ENCODE peak calls at places on chromosomes 6 and 20, in ten cellular contexts. I is AG10803, N is choroid plexus epithelial cell, T is OCI-LY7, C is BJ, Q is psoas muscle, U is neural crest cell, D is AG09309, S is cardiac fibroblast, Y is H9. J is an unnamed sample.

GRCh38 chr20:57627972-57628650 is 7.9 kb upstream of the ZBP1 start:
- DNase-seq in D (peak; percentile 10), Q (no peak), N (peak; percentile 81), I (peak; percentile 62), Y (no peak), T (peak; percentile 79), S (peak; percentile 77), U (no peak), C (no peak), J (peak; percentile 13)

GRCh38 chr20:46127396-46128010 is 9.4 kb downstream of the CD40 start:
- DNase-seq in I (no peak), Y (peak; percentile 16), U (no peak), S (no peak), C (no peak), Q (no peak), N (no peak), T (no peak), D (no peak), J (no peak)

GRCh38 chr6:87848616-87849015 is 146.6 kb upstream of the AKIRIN2 start:
- DNase-seq in U (no peak), Q (no peak), T (no peak), N (peak; percentile 28), Y (no peak), C (no peak), S (peak; percentile 42), D (no peak), I (no peak), J (no peak)

GRCh38 chr6:164108869-164109769 is 694.6 kb downstream of the QKI start:
- DNase-seq in Q (peak; percentile 92), T (no peak), I (peak; percentile 45), Y (no peak), D (no peak), C (no peak), U (no peak), N (peak; percentile 24), S (peak; percentile 57), J (no peak)

GRCh38 chr20:43691928-43692524 is 25.1 kb downstream of the MYBL2 start:
- DNase-seq in I (peak; percentile 36), N (peak; percentile 57), S (peak; percentile 56), D (peak; percentile 13), C (no peak), Y (peak; percentile 66), U (peak; percentile 58), Q (peak; percentile 21), T (peak; percentile 76), J (peak; percentile 25)

GRCh38 chr6:30060982-30061765 is at the start of gene POLR1H:
- DNase-seq in C (peak; percentile 62), N (peak; percentile 96), I (peak; percentile 94), T (peak; percentile 96), S (peak; percentile 97), D (peak; percentile 79), Y (peak; percentile 94), U (peak; percentile 78), Q (peak; percentile 92), J (peak; percentile 94)

GRCh38 chr6:158414900-158415299 is 102.6 kb downstream of the TULP4 start:
- DNase-seq in Y (no peak), T (no peak), U (no peak), S (peak; percentile 87), D (no peak), Q (no peak), C (peak; percentile 5), N (peak; percentile 83), I (peak; percentile 42), J (peak; percentile 15)

GRCh38 chr20:14522595-14522994 is 185.2 kb upstream of the FLRT3 start:
- DNase-seq in Q (no peak), U (no peak), N (no peak), T (no peak), I (no peak), D (no peak), Y (no peak), S (no peak), C (no peak), J (no peak)

GRCh38 chr6:113489946-113490345 is 367.2 kb upstream of the MARCKS start:
- DNase-seq in C (peak; percentile 27), Y (no peak), Q (no peak), U (no peak), S (no peak), N (no peak), D (peak; percentile 68), T (no peak), I (peak; percentile 73), J (no peak)

GRCh38 chr6:113486172-113486571 is 371.0 kb upstream of the MARCKS start:
- DNase-seq in N (no peak), Y (no peak), Q (no peak), C (no peak), S (no peak), I (no peak), D (no peak), T (no peak), U (no peak), J (no peak)

GRCh38 chr6:113488061-113488460 is 369.1 kb upstream of the MARCKS start:
- DNase-seq in S (peak; percentile 28), I (no peak), D (no peak), C (no peak), Y (no peak), T (no peak), Q (no peak), N (peak; percentile 40), U (no peak), J (peak; percentile 17)

GRCh38 chr6:113490356-113490755 is 366.8 kb upstream of the MARCKS start:
- DNase-seq in C (no peak), U (no peak), S (no peak), I (no peak), Q (no peak), N (no peak), Y (no peak), T (no peak), D (no peak), J (no peak)

GRCh38 chr6:113488812-113489685 is 368.1 kb upstream of the MARCKS start:
- DNase-seq in U (no peak), C (no peak), S (no peak), Y (no peak), N (peak; percentile 28), D (no peak), I (peak; percentile 31), T (no peak), Q (no peak), J (no peak)
- TF ChIP-seq CTCF in U (no peak), C (no peak), S (peak; percentile 7), Y (peak; percentile 79), N (peak; percentile 40), D (no peak), I (peak; percentile 13), T (peak; percentile 64), Q (no peak), J (peak; percentile 59)

DNA sequence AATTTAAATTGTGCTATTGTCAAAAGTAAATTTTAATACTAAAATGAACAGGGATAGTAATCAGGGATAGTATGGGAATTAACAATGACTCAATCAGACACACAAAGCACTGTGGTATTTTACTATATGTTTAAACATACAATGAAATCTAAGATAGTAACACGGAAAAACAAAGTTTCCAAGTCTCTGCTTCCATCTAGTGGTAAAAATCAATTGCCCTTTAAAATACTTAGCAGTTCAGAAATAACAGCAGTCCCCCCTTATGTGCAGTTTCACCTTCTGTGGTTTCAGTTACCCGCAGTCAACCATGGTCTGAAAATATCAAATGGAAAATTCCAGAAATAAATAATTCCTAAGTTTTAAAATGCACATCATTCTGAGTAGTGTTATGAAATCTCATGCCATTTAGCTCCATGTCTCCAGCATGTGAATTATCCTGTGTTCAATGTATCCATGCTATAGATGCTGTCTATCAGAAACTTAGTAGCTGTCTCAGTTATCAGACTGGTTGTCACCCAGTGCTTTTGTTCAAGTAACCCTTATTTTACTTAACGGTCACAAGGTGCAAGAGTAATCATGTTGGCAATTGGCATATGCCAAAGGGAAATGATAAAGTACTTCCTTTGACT is 58.5 kb downstream of the AHI1 start:
- DNase-seq in T (peak; percentile 73), U (no peak), S (peak; percentile 46), D (no peak), Q (no peak), N (peak; percentile 53), C (no peak), Y (no peak), I (no peak), J (peak; percentile 12)
- TF ChIP-seq CTCF in T (peak; percentile 95), U (peak; percentile 61), S (peak; percentile 53), D (peak; percentile 42), Q (peak; percentile 16), N (peak; percentile 62), C (peak; percentile 53), Y (peak; percentile 75), I (peak; percentile 48), J (peak; percentile 80)

DNA sequence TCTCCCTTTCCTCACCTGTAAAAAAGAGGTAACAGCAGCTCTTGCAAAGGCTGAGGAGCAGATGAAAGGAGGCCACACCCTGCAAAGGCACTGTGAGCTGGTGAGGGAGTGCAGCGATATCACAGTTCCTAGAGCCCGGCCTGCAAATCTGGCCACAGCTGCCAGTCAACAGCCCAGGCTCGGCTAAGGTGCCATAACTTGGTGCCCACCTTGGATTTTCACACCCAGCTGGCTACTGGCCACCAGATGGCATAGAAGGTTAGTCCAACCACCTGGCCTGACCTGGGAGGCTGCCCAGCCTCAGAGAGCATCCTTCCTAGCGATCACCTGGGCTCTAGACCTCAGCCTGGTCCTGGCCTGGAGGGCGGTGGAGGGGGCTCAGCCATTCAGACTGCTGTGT is 46.8 kb downstream of the KCNB1 start:
- DNase-seq in U (no peak), D (no peak), T (no peak), N (no peak), S (no peak), I (no peak), Q (no peak), Y (peak; percentile 42), C (no peak), J (no peak)
- TF ChIP-seq CTCF in U (no peak), D (no peak), T (no peak), N (no peak), S (no peak), I (no peak), Q (no peak), Y (peak; percentile 36), C (no peak), J (no peak)

GRCh38 chr20:21046413-21047070 is 59.6 kb downstream of the LINC00237 start:
- DNase-seq in Y (no peak), C (no peak), T (no peak), N (no peak), Q (no peak), S (no peak), D (no peak), I (no peak), U (no peak), J (no peak)

GRCh38 chr20:21050710-21051109 is 55.4 kb downstream of the LINC00237 start:
- DNase-seq in S (no peak), Y (no peak), C (no peak), T (no peak), N (no peak), Q (no peak), I (no peak), U (no peak), D (no peak), J (no peak)

GRCh38 chr20:21052241-21052640 is 53.9 kb downstream of the LINC00237 start:
- DNase-seq in C (no peak), D (no peak), N (no peak), U (no peak), I (no peak), T (no peak), Y (no peak), Q (no peak), S (no peak), J (no peak)

GRCh38 chr20:21047981-21048380 is 58.2 kb downstream of the LINC00237 start:
- DNase-seq in S (no peak), Q (no peak), U (no peak), Y (no peak), I (no peak), T (no peak), C (no peak), N (no peak), D (no peak), J (no peak)

DNA sequence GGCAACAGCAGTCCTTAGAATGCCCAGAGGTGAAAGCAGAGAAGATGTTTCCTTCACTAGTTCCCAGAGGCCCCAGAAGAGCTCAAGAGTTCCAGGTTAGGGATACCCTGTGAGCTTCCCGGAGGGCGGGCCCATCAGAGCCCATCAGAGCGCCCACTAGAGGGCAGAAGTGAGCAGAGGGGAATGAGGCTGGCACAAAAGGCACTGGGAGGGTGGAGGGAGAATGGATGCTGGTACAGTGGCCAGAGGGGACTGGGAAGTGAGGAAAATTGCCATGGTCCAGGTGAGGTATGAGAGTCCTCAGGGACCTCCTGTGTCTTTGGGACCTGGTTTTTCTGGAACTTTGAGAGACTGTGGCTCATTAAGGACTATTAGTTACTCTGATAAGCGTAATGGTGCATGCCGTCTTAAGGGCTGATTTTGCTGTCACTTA is 57.3 kb downstream of the LINC00237 start:
- DNase-seq in I (peak; percentile 11), T (peak; percentile 42), N (peak; percentile 1), Y (peak; percentile 79), C (no peak), U (peak; percentile 33), S (peak; percentile 3), Q (peak; percentile 17), D (no peak), J (no peak)
- TF ChIP-seq CTCF in I (peak; percentile 71), T (peak; percentile 91), N (peak; percentile 37), Y (peak; percentile 95), C (peak; percentile 72), U (peak; percentile 63), S (peak; percentile 53), Q (peak; percentile 50), D (peak; percentile 73), J (peak; percentile 82)

J was measured in HFFc6.